ENCODE peak calls at places on chromosomes 3 and 15, in ten cellular contexts. One of them, this sample, is unnamed.

GRCh38 chr15:95840004-95840403 is 490.5 kb upstream of the NR2F2 start:
- DNase-seq in GM12865: no peak
- DNase-seq in pancreas: no peak
- DNase-seq in HL-60: no peak
- DNase-seq in transverse colon: no peak
- DNase-seq in neural crest cell: no peak
- DNase-seq in body of pancreas: peak; percentile 24
- DNase-seq in sigmoid colon: peak; percentile 81
- DNase-seq in omental fat pad: no peak
- DNase-seq in neural progenitor cell: no peak
- DNase-seq in this sample: no peak

GRCh38 chr15:73210630-73211029 is 158.1 kb downstream of the HCN4 start:
- DNase-seq in omental fat pad: no peak
- DNase-seq in GM12865: no peak
- DNase-seq in HL-60: no peak
- DNase-seq in sigmoid colon: no peak
- DNase-seq in body of pancreas: no peak
- DNase-seq in neural progenitor cell: no peak
- DNase-seq in transverse colon: no peak
- DNase-seq in pancreas: no peak
- DNase-seq in neural crest cell: no peak
- DNase-seq in this sample: no peak

GRCh38 chr3:116517308-116517707 is 72.0 kb upstream of the LSAMP start:
- DNase-seq in neural crest cell: no peak
- DNase-seq in HL-60: no peak
- DNase-seq in sigmoid colon: no peak
- DNase-seq in pancreas: no peak
- DNase-seq in omental fat pad: no peak
- DNase-seq in GM12865: peak; percentile 2
- DNase-seq in body of pancreas: no peak
- DNase-seq in neural progenitor cell: peak; percentile 39
- DNase-seq in transverse colon: no peak
- DNase-seq in this sample: no peak

GRCh38 chr3:62954579-62954978 is 79.4 kb upstream of the CADPS start:
- DNase-seq in pancreas: no peak
- DNase-seq in sigmoid colon: no peak
- DNase-seq in omental fat pad: no peak
- DNase-seq in neural progenitor cell: peak; percentile 11
- DNase-seq in GM12865: peak; percentile 35
- DNase-seq in body of pancreas: peak; percentile 60
- DNase-seq in HL-60: no peak
- DNase-seq in transverse colon: no peak
- DNase-seq in neural crest cell: no peak
- DNase-seq in this sample: no peak

GRCh38 chr3:184757010-184757651 is 45.3 kb upstream of the MAGEF1 start:
- DNase-seq in transverse colon: peak; percentile 62
- DNase-seq in pancreas: no peak
- DNase-seq in neural crest cell: no peak
- DNase-seq in GM12865: no peak
- DNase-seq in sigmoid colon: peak; percentile 91
- DNase-seq in body of pancreas: peak; percentile 45
- DNase-seq in omental fat pad: no peak
- DNase-seq in HL-60: no peak
- DNase-seq in neural progenitor cell: no peak
- DNase-seq in this sample: peak; percentile 45

GRCh38 chr3:161471211-161471610 is 25.4 kb upstream of the OTOL1 start:
- DNase-seq in body of pancreas: no peak
- DNase-seq in pancreas: no peak
- DNase-seq in GM12865: no peak
- DNase-seq in transverse colon: no peak
- DNase-seq in sigmoid colon: no peak
- DNase-seq in neural crest cell: no peak
- DNase-seq in omental fat pad: no peak
- DNase-seq in HL-60: no peak
- DNase-seq in neural progenitor cell: no peak
- DNase-seq in this sample: no peak

GRCh38 chr15:28265334-28266019 is 56.5 kb downstream of the HERC2 start:
- DNase-seq in transverse colon: no peak
- DNase-seq in omental fat pad: no peak
- DNase-seq in HL-60: no peak
- DNase-seq in neural crest cell: no peak
- DNase-seq in pancreas: no peak
- DNase-seq in neural progenitor cell: no peak
- DNase-seq in GM12865: no peak
- DNase-seq in body of pancreas: no peak
- DNase-seq in sigmoid colon: no peak
- DNase-seq in this sample: no peak

GRCh38 chr3:174858353-174858752 is 781 bp upstream of the NAALADL2 start:
- DNase-seq in transverse colon: no peak
- DNase-seq in neural crest cell: no peak
- DNase-seq in omental fat pad: no peak
- DNase-seq in GM12865: no peak
- DNase-seq in neural progenitor cell: no peak
- DNase-seq in sigmoid colon: no peak
- DNase-seq in HL-60: no peak
- DNase-seq in body of pancreas: no peak
- DNase-seq in pancreas: no peak
- DNase-seq in this sample: no peak

GRCh38 chr3:134253475-134254231 is 3.0 kb upstream of the RYK start:
- DNase-seq in transverse colon: no peak
- DNase-seq in neural crest cell: no peak
- DNase-seq in GM12865: peak; percentile 29
- DNase-seq in pancreas: no peak
- DNase-seq in HL-60: no peak
- DNase-seq in neural progenitor cell: no peak
- DNase-seq in body of pancreas: no peak
- DNase-seq in omental fat pad: no peak
- DNase-seq in sigmoid colon: no peak
- DNase-seq in this sample: no peak

GRCh38 chr3:65836047-65836446 is 202.7 kb downstream of the MAGI1 start:
- DNase-seq in body of pancreas: no peak
- DNase-seq in sigmoid colon: no peak
- DNase-seq in neural progenitor cell: no peak
- DNase-seq in pancreas: no peak
- DNase-seq in transverse colon: no peak
- DNase-seq in omental fat pad: no peak
- DNase-seq in HL-60: no peak
- DNase-seq in neural crest cell: no peak
- DNase-seq in GM12865: no peak
- DNase-seq in this sample: no peak

GRCh38 chr3:158381274-158381868 is 189.6 kb upstream of the MLF1 start:
- DNase-seq in transverse colon: no peak
- DNase-seq in neural crest cell: no peak
- DNase-seq in omental fat pad: no peak
- DNase-seq in sigmoid colon: no peak
- DNase-seq in HL-60: no peak
- DNase-seq in pancreas: no peak
- DNase-seq in neural progenitor cell: no peak
- DNase-seq in body of pancreas: no peak
- DNase-seq in GM12865: no peak
- DNase-seq in this sample: no peak

GRCh38 chr3:135564696-135565095 is 400.8 kb upstream of the PPP2R3A start:
- DNase-seq in sigmoid colon: no peak
- DNase-seq in body of pancreas: no peak
- DNase-seq in neural crest cell: no peak
- DNase-seq in transverse colon: no peak
- DNase-seq in neural progenitor cell: no peak
- DNase-seq in HL-60: no peak
- DNase-seq in omental fat pad: no peak
- DNase-seq in GM12865: no peak
- DNase-seq in pancreas: no peak
- DNase-seq in this sample: no peak

GRCh38 chr3:194312743-194313281 is 38.3 kb downstream of the CPN2 start:
- DNase-seq in GM12865: no peak
- DNase-seq in pancreas: peak; percentile 40
- DNase-seq in omental fat pad: peak; percentile 58
- DNase-seq in neural crest cell: no peak
- DNase-seq in transverse colon: peak; percentile 59
- DNase-seq in body of pancreas: no peak
- DNase-seq in sigmoid colon: peak; percentile 98
- DNase-seq in HL-60: no peak
- DNase-seq in neural progenitor cell: peak; percentile 55
- DNase-seq in this sample: no peak

GRCh38 chr15:43410572-43411214 is 39.8 kb downstream of the TUBGCP4 start:
- DNase-seq in sigmoid colon: no peak
- DNase-seq in GM12865: no peak
- DNase-seq in transverse colon: no peak
- DNase-seq in HL-60: no peak
- DNase-seq in neural progenitor cell: no peak
- DNase-seq in omental fat pad: no peak
- DNase-seq in neural crest cell: no peak
- DNase-seq in body of pancreas: no peak
- DNase-seq in pancreas: no peak
- DNase-seq in this sample: no peak

GRCh38 chr3:76410762-76411281 is 625.5 kb upstream of the ZNF717 start:
- DNase-seq in GM12865: no peak
- DNase-seq in omental fat pad: no peak
- DNase-seq in body of pancreas: no peak
- DNase-seq in neural progenitor cell: no peak
- DNase-seq in HL-60: no peak
- DNase-seq in transverse colon: no peak
- DNase-seq in pancreas: no peak
- DNase-seq in sigmoid colon: no peak
- DNase-seq in neural crest cell: no peak
- DNase-seq in this sample: no peak

GRCh38 chr3:107928084-107928445 is 162.8 kb downstream of the CD47 start:
- DNase-seq in body of pancreas: no peak
- DNase-seq in sigmoid colon: no peak
- DNase-seq in HL-60: no peak
- DNase-seq in neural progenitor cell: no peak
- DNase-seq in neural crest cell: no peak
- DNase-seq in transverse colon: peak; percentile 8
- DNase-seq in GM12865: no peak
- DNase-seq in pancreas: no peak
- DNase-seq in omental fat pad: no peak
- DNase-seq in this sample: no peak

GRCh38 chr3:124361566-124361965 is 368.7 kb upstream of the UMPS start:
- DNase-seq in transverse colon: peak; percentile 10
- DNase-seq in body of pancreas: no peak
- DNase-seq in neural progenitor cell: no peak
- DNase-seq in omental fat pad: no peak
- DNase-seq in neural crest cell: no peak
- DNase-seq in sigmoid colon: no peak
- DNase-seq in pancreas: no peak
- DNase-seq in HL-60: no peak
- DNase-seq in GM12865: no peak
- DNase-seq in this sample: no peak

GRCh38 chr3:194664857-194665256 is 7.1 kb downstream of the LSG1 start:
- DNase-seq in sigmoid colon: no peak
- DNase-seq in GM12865: no peak
- DNase-seq in body of pancreas: no peak
- DNase-seq in omental fat pad: no peak
- DNase-seq in neural crest cell: no peak
- DNase-seq in pancreas: no peak
- DNase-seq in transverse colon: no peak
- DNase-seq in neural progenitor cell: no peak
- DNase-seq in HL-60: no peak
- DNase-seq in this sample: no peak

GRCh38 chr3:45554001-45554691 is 40.4 kb upstream of the LIMD1 start:
- DNase-seq in sigmoid colon: peak; percentile 81
- DNase-seq in HL-60: no peak
- DNase-seq in neural progenitor cell: no peak
- DNase-seq in omental fat pad: no peak
- DNase-seq in transverse colon: peak; percentile 73
- DNase-seq in neural crest cell: no peak
- DNase-seq in body of pancreas: peak; percentile 52
- DNase-seq in GM12865: peak; percentile 74
- DNase-seq in pancreas: no peak
- DNase-seq in this sample: peak; percentile 26

GRCh38 chr15:55993804-55994539 is 560 bp upstream of the NEDD4 start:
- DNase-seq in sigmoid colon: no peak
- DNase-seq in neural progenitor cell: peak; percentile 78
- DNase-seq in pancreas: no peak
- DNase-seq in body of pancreas: no peak
- DNase-seq in omental fat pad: no peak
- DNase-seq in neural crest cell: no peak
- DNase-seq in transverse colon: no peak
- DNase-seq in GM12865: no peak
- DNase-seq in HL-60: no peak
- DNase-seq in this sample: no peak
- TF ChIP-seq CTCF in sigmoid colon: no peak
- TF ChIP-seq CTCF in neural progenitor cell: no peak
- TF ChIP-seq CTCF in pancreas: no peak
- TF ChIP-seq CTCF in body of pancreas: no peak
- TF ChIP-seq CTCF in omental fat pad: no peak
- TF ChIP-seq CTCF in neural crest cell: peak; percentile 26
- TF ChIP-seq CTCF in transverse colon: no peak
- TF ChIP-seq CTCF in GM12865: no peak
- TF ChIP-seq CTCF in HL-60: no peak
- TF ChIP-seq CTCF in this sample: no peak

GRCh38 chr3:9111349-9112265 is 137.8 kb downstream of the SRGAP3 start:
- DNase-seq in HL-60: no peak
- DNase-seq in pancreas: no peak
- DNase-seq in body of pancreas: no peak
- DNase-seq in GM12865: no peak
- DNase-seq in transverse colon: no peak
- DNase-seq in neural crest cell: no peak
- DNase-seq in sigmoid colon: peak; percentile 81
- DNase-seq in omental fat pad: no peak
- DNase-seq in neural progenitor cell: no peak
- DNase-seq in this sample: no peak
- TF ChIP-seq CTCF in HL-60: no peak
- TF ChIP-seq CTCF in pancreas: no peak
- TF ChIP-seq CTCF in body of pancreas: no peak
- TF ChIP-seq CTCF in GM12865: peak; percentile 3
- TF ChIP-seq CTCF in transverse colon: no peak
- TF ChIP-seq CTCF in neural crest cell: no peak
- TF ChIP-seq CTCF in sigmoid colon: no peak
- TF ChIP-seq CTCF in omental fat pad: no peak
- TF ChIP-seq CTCF in neural progenitor cell: peak; percentile 33
- TF ChIP-seq CTCF in this sample: peak; percentile 11

GRCh38 chr3:53813876-53814275 is 32.3 kb downstream of the CHDH start:
- DNase-seq in omental fat pad: no peak
- DNase-seq in GM12865: no peak
- DNase-seq in pancreas: no peak
- DNase-seq in neural progenitor cell: no peak
- DNase-seq in sigmoid colon: peak; percentile 22
- DNase-seq in neural crest cell: no peak
- DNase-seq in HL-60: no peak
- DNase-seq in transverse colon: no peak
- DNase-seq in body of pancreas: no peak
- DNase-seq in this sample: no peak
- TF ChIP-seq CTCF in omental fat pad: no peak
- TF ChIP-seq CTCF in GM12865: no peak
- TF ChIP-seq CTCF in pancreas: no peak
- TF ChIP-seq CTCF in neural progenitor cell: no peak
- TF ChIP-seq CTCF in sigmoid colon: no peak
- TF ChIP-seq CTCF in neural crest cell: no peak
- TF ChIP-seq CTCF in HL-60: no peak
- TF ChIP-seq CTCF in transverse colon: no peak
- TF ChIP-seq CTCF in body of pancreas: no peak
- TF ChIP-seq CTCF in this sample: no peak

DNA sequence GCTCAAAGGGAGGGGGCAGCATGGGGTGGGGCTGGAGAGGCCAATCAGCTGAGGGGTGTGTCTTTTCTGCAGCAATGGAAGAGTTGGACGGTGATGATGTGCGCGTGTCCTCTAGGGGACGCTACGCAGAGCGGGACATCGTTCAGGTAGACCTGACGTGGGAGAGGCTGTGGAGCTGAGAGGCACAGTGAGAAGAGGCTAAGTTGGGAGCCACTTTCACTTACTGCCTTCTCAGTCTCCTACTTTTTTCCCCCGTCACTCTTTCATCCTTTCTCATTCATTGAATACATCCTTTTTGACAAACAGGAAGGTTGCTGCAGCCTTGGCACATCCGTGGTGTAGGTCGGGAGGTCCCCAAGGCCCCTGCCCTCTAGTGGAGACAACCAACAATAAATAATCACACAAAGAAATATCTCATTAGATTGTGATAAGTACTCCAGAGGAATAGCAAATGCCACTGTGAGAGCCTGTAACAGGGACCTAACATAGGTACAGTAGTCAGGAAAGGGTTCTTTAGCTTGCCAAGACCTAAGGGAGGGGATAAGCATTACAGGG is 4.4 kb upstream of the BRPF1 start:
- DNase-seq in pancreas: no peak
- DNase-seq in omental fat pad: no peak
- DNase-seq in GM12865: peak; percentile 60
- DNase-seq in body of pancreas: no peak
- DNase-seq in neural crest cell: no peak
- DNase-seq in HL-60: no peak
- DNase-seq in sigmoid colon: no peak
- DNase-seq in neural progenitor cell: peak; percentile 69
- DNase-seq in transverse colon: no peak
- DNase-seq in this sample: no peak
- TF ChIP-seq CTCF in pancreas: peak; percentile 10
- TF ChIP-seq CTCF in omental fat pad: no peak
- TF ChIP-seq CTCF in GM12865: peak; percentile 68
- TF ChIP-seq CTCF in body of pancreas: no peak
- TF ChIP-seq CTCF in neural crest cell: peak; percentile 45
- TF ChIP-seq CTCF in HL-60: peak; percentile 58
- TF ChIP-seq CTCF in sigmoid colon: no peak
- TF ChIP-seq CTCF in neural progenitor cell: peak; percentile 64
- TF ChIP-seq CTCF in transverse colon: peak; percentile 22
- TF ChIP-seq CTCF in this sample: peak; percentile 30

This sample was measured in nephron progenitor cell.